ENCODE peak calls at places on chromosomes 3 and 15, in nine cellular contexts. P is DMS 273 treated with DMSO at 0.1 percent for 48 hours; I is IMR-90; E is hepatic stellate cell; M is activated T-helper 1 cell treated with Interleukin-2 at 50 U/mL for 16 hours; B is NCI-H1694 treated with DMSO at 0.1 percent for 48 hours; H is left colon; W is stimulated activated CD8-positive, alpha-beta memory T cell treated with anti-CD3 and anti-CD28 coated beads, Interleukin-2, amount 100 ng/mL, for 48 hours; J is esophagus muscularis mucosa. K is an unnamed sample.

GRCh38 chr3:130915567-130916292 is 21.8 kb downstream of the ATP2C1 start:
- DNase-seq in P (no peak), I (no peak), E (no peak), M (no peak), B (no peak), H (no peak), W (no peak), J (no peak), K (no peak)

GRCh38 chr3:123535580-123535979 is 49.3 kb downstream of the HACD2 start:
- DNase-seq in P (no peak), I (peak; percentile 75), E (peak; percentile 31), M (no peak), B (no peak), H (no peak), W (no peak), J (no peak), K (peak; percentile 32)

GRCh38 chr3:189508784-189509489 is 122.3 kb upstream of the TP63 start:
- DNase-seq in P (no peak), I (no peak), E (no peak), M (no peak), B (no peak), H (no peak), W (no peak), J (no peak), K (no peak)

GRCh38 chr15:63969652-63970421 is 76.4 kb downstream of the DAPK2 start:
- DNase-seq in P (no peak), I (no peak), E (no peak), M (no peak), B (no peak), H (peak; percentile 89), W (no peak), J (no peak), K (peak; percentile 43)

GRCh38 chr3:139677341-139678155 is at the start of gene NMNAT3:
- DNase-seq in P (peak; percentile 77), I (peak; percentile 7), E (peak; percentile 8), M (peak; percentile 61), B (no peak), H (peak; percentile 90), W (peak; percentile 68), J (peak; percentile 94), K (peak; percentile 57)

GRCh38 chr3:143280984-143281383 is 161.4 kb downstream of the CHST2 start:
- DNase-seq in P (no peak), I (no peak), E (no peak), M (no peak), B (no peak), H (no peak), W (no peak), J (no peak), K (no peak)

GRCh38 chr15:77609558-77609957 is 23.2 kb downstream of the LINGO1 start:
- DNase-seq in P (no peak), I (no peak), E (no peak), M (no peak), B (no peak), H (peak; percentile 49), W (no peak), J (no peak), K (no peak)

GRCh38 chr15:90351479-90352108 is 490 bp upstream of the ZNF774 start:
- DNase-seq in P (peak; percentile 1), I (no peak), E (no peak), M (peak; percentile 1), B (peak; percentile 17), H (no peak), W (no peak), J (no peak), K (no peak)

GRCh38 chr15:85401108-85401765 is 20.8 kb downstream of the AKAP13 start:
- DNase-seq in P (no peak), I (no peak), E (no peak), M (no peak), B (no peak), H (no peak), W (no peak), J (no peak), K (no peak)

GRCh38 chr3:48685293-48685602 is 467 bp downstream of the NCKIPSD start:
- DNase-seq in P (no peak), I (no peak), E (no peak), M (no peak), B (no peak), H (no peak), W (no peak), J (no peak), K (no peak)

GRCh38 chr3:148727242-148727641 is 29.5 kb downstream of the AGTR1 start:
- DNase-seq in P (peak; percentile 32), I (no peak), E (peak; percentile 11), M (no peak), B (no peak), H (no peak), W (no peak), J (no peak), K (no peak)

GRCh38 chr3:141021261-141021660 is 29.9 kb upstream of the SPSB4 start:
- DNase-seq in P (no peak), I (no peak), E (no peak), M (no peak), B (no peak), H (no peak), W (no peak), J (no peak), K (no peak)

K was measured in dermis microvascular lymphatic vessel endothelial cell.